ENCODE peak calls at places on chromosomes 13 and 19, in nine cellular contexts. J is T-helper 2 cell; L is coronary artery; F is cardiac muscle cell; X is NCI-H748 treated with DMSO at 0.1 percent for 48 hours; B is lower lobe of right lung; O is nucleus accumbens; U is T-helper 9 cell; D is CD4-positive, alpha-beta T cell. E is an unnamed sample.

GRCh38 chr19:46181386-46181774 is 33.3 kb downstream of the IGFL2 start:
- DNase-seq in J (no peak), L (no peak), F (no peak), X (no peak), B (no peak), O (no peak), U (no peak), D (no peak), E (no peak)

GRCh38 chr13:49357694-49358093 is 86.2 kb downstream of the CAB39L start:
- DNase-seq in J (no peak), L (no peak), F (no peak), X (no peak), B (no peak), O (no peak), U (no peak), D (no peak), E (no peak)

GRCh38 chr13:44756411-44756810 is 180.3 kb upstream of the TSC22D1 start:
- DNase-seq in J (no peak), L (no peak), F (no peak), X (no peak), B (no peak), O (no peak), U (no peak), D (no peak), E (no peak)

GRCh38 chr19:1929051-1929742 is 11.8 kb upstream of the CSNK1G2 start:
- DNase-seq in J (peak; percentile 69), L (no peak), F (peak; percentile 88), X (peak; percentile 0), B (peak; percentile 89), O (peak; percentile 49), U (peak; percentile 80), D (peak; percentile 79), E (peak; percentile 84)

GRCh38 chr19:53872762-53873161 is 5.1 kb downstream of the MYADM start:
- DNase-seq in J (no peak), L (no peak), F (no peak), X (no peak), B (no peak), O (no peak), U (no peak), D (no peak), E (no peak)

GRCh38 chr13:50543767-50544166 is 299.7 kb downstream of the DLEU7 start:
- DNase-seq in J (no peak), L (no peak), F (no peak), X (no peak), B (no peak), O (no peak), U (no peak), D (no peak), E (no peak)

GRCh38 chr19:14370169-14370998 is 10.9 kb upstream of the ADGRE5 start:
- DNase-seq in J (peak; percentile 59), L (no peak), F (no peak), X (no peak), B (peak; percentile 68), O (no peak), U (peak; percentile 51), D (no peak), E (no peak)

GRCh38 chr19:22331521-22331920 is 45.3 kb downstream of the ZNF729 start:
- DNase-seq in J (no peak), L (peak; percentile 8), F (no peak), X (no peak), B (no peak), O (no peak), U (no peak), D (no peak), E (no peak)

GRCh38 chr19:51081476-51081875 is 1.2 kb downstream of the KLK14 start:
- DNase-seq in J (no peak), L (no peak), F (no peak), X (no peak), B (no peak), O (no peak), U (no peak), D (no peak), E (no peak)

GRCh38 chr19:13872695-13873389 is 4.1 kb upstream of the NANOS3 start:
- DNase-seq in J (peak; percentile 30), L (no peak), F (peak; percentile 70), X (no peak), B (no peak), O (no peak), U (no peak), D (no peak), E (no peak)

GRCh38 chr19:50460161-50460765 is 16.0 kb upstream of the EMC10 start:
- DNase-seq in J (no peak), L (no peak), F (no peak), X (no peak), B (no peak), O (no peak), U (no peak), D (no peak), E (no peak)

GRCh38 chr13:60976367-60976766 is 439.3 kb downstream of the PCDH20 start:
- DNase-seq in J (no peak), L (no peak), F (peak; percentile 64), X (no peak), B (no peak), O (no peak), U (no peak), D (no peak), E (no peak)

E was measured in mucosa of descending colon.